ENCODE peak calls at places on chromosome 17, in eight cellular contexts. C, H, Z, O, E, D, U and S are unnamed samples.

GRCh38 chr17:72903522-72903921 is 189.0 kb downstream of the SLC39A11 start:
- DNase-seq in C (no peak), H (no peak), Z (no peak), O (no peak), E (no peak), D (no peak), U (no peak), S (no peak)

GRCh38 chr17:77404812-77405581 is 264.2 kb downstream of the SEC14L1 start:
- DNase-seq in C (peak; percentile 85), H (peak; percentile 95), Z (no peak), O (no peak), E (no peak), D (peak; percentile 80), U (peak; percentile 96), S (no peak)

GRCh38 chr17:4766199-4766598 is 5.5 kb upstream of the TM4SF5 start:
- DNase-seq in C (no peak), H (no peak), Z (no peak), O (no peak), E (no peak), D (no peak), U (no peak), S (no peak)

GRCh38 chr17:38554430-38555350 is 51.1 kb downstream of the SRCIN1 start:
- DNase-seq in C (peak; percentile 19), H (no peak), Z (no peak), O (peak; percentile 34), E (no peak), D (no peak), U (no peak), S (peak; percentile 62)

GRCh38 chr17:50184057-50184456 is 17.4 kb downstream of the COL1A1 start:
- DNase-seq in C (no peak), H (no peak), Z (no peak), O (peak; percentile 20), E (no peak), D (no peak), U (no peak), S (no peak)

GRCh38 chr17:40179923-40180659 is 2.8 kb downstream of the RAPGEFL1 start:
- DNase-seq in C (peak; percentile 82), H (peak; percentile 97), Z (no peak), O (no peak), E (peak; percentile 78), D (no peak), U (peak; percentile 79), S (no peak)

GRCh38 chr17:51647873-51648272 is 387.5 kb downstream of the UTP18 start:
- DNase-seq in C (peak; percentile 4), H (no peak), Z (no peak), O (no peak), E (peak; percentile 49), D (no peak), U (no peak), S (peak; percentile 20)

GRCh38 chr17:6927290-6927844 is 68.5 kb upstream of the ALOX12 start:
- DNase-seq in C (peak; percentile 55), H (no peak), Z (no peak), O (no peak), E (no peak), D (no peak), U (no peak), S (no peak)

GRCh38 chr17:55089955-55090573 is 121.5 kb downstream of the STXBP4 start:
- DNase-seq in C (no peak), H (peak; percentile 2), Z (peak; percentile 37), O (no peak), E (peak; percentile 8), D (peak; percentile 46), U (no peak), S (no peak)